ENCODE peak calls at places on chromosome 1, in five cellular contexts. One of them, this sample, is unnamed.

GRCh38 chr1:46489638-46490602 is at the start of gene DMBX1:
- DNase-seq in Calu3: peak
- DNase-seq in spleen: peak
- DNase-seq in CD8-positive, alpha-beta T cell: no peak
- DNase-seq in lower lobe of right lung: no peak
- DNase-seq in this sample: peak

GRCh38 chr1:226436855-226437491 is 29.1 kb upstream of the PARP1 start:
- DNase-seq in Calu3: no peak
- DNase-seq in spleen: peak
- DNase-seq in CD8-positive, alpha-beta T cell: no peak
- DNase-seq in lower lobe of right lung: no peak
- DNase-seq in this sample: no peak

GRCh38 chr1:217968085-217968484 is 317.0 kb upstream of the RRP15 start:
- DNase-seq in Calu3: no peak
- DNase-seq in spleen: no peak
- DNase-seq in CD8-positive, alpha-beta T cell: no peak
- DNase-seq in lower lobe of right lung: no peak
- DNase-seq in this sample: no peak

GRCh38 chr1:189220750-189221149 is 1256.9 kb downstream of the BRINP3 start:
- DNase-seq in Calu3: no peak
- DNase-seq in spleen: no peak
- DNase-seq in CD8-positive, alpha-beta T cell: no peak
- DNase-seq in lower lobe of right lung: no peak
- DNase-seq in this sample: no peak

GRCh38 chr1:63642901-63643300 is 49.7 kb downstream of the PGM1 start:
- DNase-seq in Calu3: no peak
- DNase-seq in spleen: no peak
- DNase-seq in CD8-positive, alpha-beta T cell: no peak
- DNase-seq in lower lobe of right lung: no peak
- DNase-seq in this sample: no peak

GRCh38 chr1:162283657-162284056 is 93.0 kb downstream of the SPATA46 start:
- DNase-seq in Calu3: no peak
- DNase-seq in spleen: no peak
- DNase-seq in CD8-positive, alpha-beta T cell: no peak
- DNase-seq in lower lobe of right lung: no peak
- DNase-seq in this sample: no peak

GRCh38 chr1:205976708-205977107 is 26.5 kb downstream of the RAB7B start:
- DNase-seq in Calu3: no peak
- DNase-seq in spleen: no peak
- DNase-seq in CD8-positive, alpha-beta T cell: no peak
- DNase-seq in lower lobe of right lung: no peak
- DNase-seq in this sample: no peak

GRCh38 chr1:61207416-61207815 is 125.1 kb downstream of the NFIA start:
- DNase-seq in Calu3: no peak
- DNase-seq in spleen: no peak
- DNase-seq in CD8-positive, alpha-beta T cell: no peak
- DNase-seq in lower lobe of right lung: no peak
- DNase-seq in this sample: no peak

GRCh38 chr1:198465201-198466144 is 75.0 kb downstream of the ATP6V1G3 start:
- DNase-seq in Calu3: no peak
- DNase-seq in spleen: no peak
- DNase-seq in CD8-positive, alpha-beta T cell: no peak
- DNase-seq in lower lobe of right lung: no peak
- DNase-seq in this sample: no peak

GRCh38 chr1:26799479-26800133 is 11.9 kb downstream of the PIGV start:
- DNase-seq in Calu3: peak
- DNase-seq in spleen: no peak
- DNase-seq in CD8-positive, alpha-beta T cell: peak
- DNase-seq in lower lobe of right lung: no peak
- DNase-seq in this sample: no peak

GRCh38 chr1:218374972-218375371 is 29.8 kb downstream of the TGFB2 start:
- DNase-seq in Calu3: peak
- DNase-seq in spleen: no peak
- DNase-seq in CD8-positive, alpha-beta T cell: no peak
- DNase-seq in lower lobe of right lung: no peak
- DNase-seq in this sample: no peak

GRCh38 chr1:182604128-182604834 is at the start of gene RGS16:
- DNase-seq in Calu3: peak
- DNase-seq in spleen: peak
- DNase-seq in CD8-positive, alpha-beta T cell: peak
- DNase-seq in lower lobe of right lung: peak
- DNase-seq in this sample: peak

GRCh38 chr1:115330480-115331013 is 7.5 kb downstream of the NGF start:
- DNase-seq in Calu3: no peak
- DNase-seq in spleen: no peak
- DNase-seq in CD8-positive, alpha-beta T cell: no peak
- DNase-seq in lower lobe of right lung: no peak
- DNase-seq in this sample: no peak

GRCh38 chr1:28934676-28935075 is 20.3 kb downstream of the EPB41 start:
- DNase-seq in Calu3: no peak
- DNase-seq in spleen: no peak
- DNase-seq in CD8-positive, alpha-beta T cell: no peak
- DNase-seq in lower lobe of right lung: no peak
- DNase-seq in this sample: no peak

GRCh38 chr1:200488375-200489165 is 78.7 kb upstream of the ZNF281 start:
- DNase-seq in Calu3: peak
- DNase-seq in spleen: no peak
- DNase-seq in CD8-positive, alpha-beta T cell: peak
- DNase-seq in lower lobe of right lung: no peak
- DNase-seq in this sample: peak

GRCh38 chr1:214569357-214570004 is 18.1 kb upstream of the PTPN14 start:
- DNase-seq in Calu3: no peak
- DNase-seq in spleen: no peak
- DNase-seq in CD8-positive, alpha-beta T cell: no peak
- DNase-seq in lower lobe of right lung: no peak
- DNase-seq in this sample: no peak

GRCh38 chr1:223843934-223844333 is 1.8 kb downstream of the TP53BP2 start:
- DNase-seq in Calu3: no peak
- DNase-seq in spleen: no peak
- DNase-seq in CD8-positive, alpha-beta T cell: no peak
- DNase-seq in lower lobe of right lung: no peak
- DNase-seq in this sample: no peak

GRCh38 chr1:84782311-84782771 is 92.1 kb upstream of the SSX2IP start:
- DNase-seq in Calu3: peak
- DNase-seq in spleen: peak
- DNase-seq in CD8-positive, alpha-beta T cell: peak
- DNase-seq in lower lobe of right lung: peak
- DNase-seq in this sample: peak

GRCh38 chr1:228379666-228380065 is 27.0 kb downstream of the TRIM11 start:
- DNase-seq in Calu3: no peak
- DNase-seq in spleen: peak
- DNase-seq in CD8-positive, alpha-beta T cell: no peak
- DNase-seq in lower lobe of right lung: peak
- DNase-seq in this sample: no peak

GRCh38 chr1:228376651-228377631 is 29.7 kb downstream of the TRIM11 start:
- DNase-seq in Calu3: no peak
- DNase-seq in spleen: peak
- DNase-seq in CD8-positive, alpha-beta T cell: no peak
- DNase-seq in lower lobe of right lung: peak
- DNase-seq in this sample: no peak

GRCh38 chr1:228377664-228378452 is 28.8 kb downstream of the TRIM11 start:
- DNase-seq in Calu3: peak
- DNase-seq in spleen: peak
- DNase-seq in CD8-positive, alpha-beta T cell: no peak
- DNase-seq in lower lobe of right lung: peak
- DNase-seq in this sample: no peak

GRCh38 chr1:228379165-228379460 is 27.5 kb downstream of the TRIM11 start:
- DNase-seq in Calu3: no peak
- DNase-seq in spleen: no peak
- DNase-seq in CD8-positive, alpha-beta T cell: no peak
- DNase-seq in lower lobe of right lung: peak
- DNase-seq in this sample: no peak

DNA sequence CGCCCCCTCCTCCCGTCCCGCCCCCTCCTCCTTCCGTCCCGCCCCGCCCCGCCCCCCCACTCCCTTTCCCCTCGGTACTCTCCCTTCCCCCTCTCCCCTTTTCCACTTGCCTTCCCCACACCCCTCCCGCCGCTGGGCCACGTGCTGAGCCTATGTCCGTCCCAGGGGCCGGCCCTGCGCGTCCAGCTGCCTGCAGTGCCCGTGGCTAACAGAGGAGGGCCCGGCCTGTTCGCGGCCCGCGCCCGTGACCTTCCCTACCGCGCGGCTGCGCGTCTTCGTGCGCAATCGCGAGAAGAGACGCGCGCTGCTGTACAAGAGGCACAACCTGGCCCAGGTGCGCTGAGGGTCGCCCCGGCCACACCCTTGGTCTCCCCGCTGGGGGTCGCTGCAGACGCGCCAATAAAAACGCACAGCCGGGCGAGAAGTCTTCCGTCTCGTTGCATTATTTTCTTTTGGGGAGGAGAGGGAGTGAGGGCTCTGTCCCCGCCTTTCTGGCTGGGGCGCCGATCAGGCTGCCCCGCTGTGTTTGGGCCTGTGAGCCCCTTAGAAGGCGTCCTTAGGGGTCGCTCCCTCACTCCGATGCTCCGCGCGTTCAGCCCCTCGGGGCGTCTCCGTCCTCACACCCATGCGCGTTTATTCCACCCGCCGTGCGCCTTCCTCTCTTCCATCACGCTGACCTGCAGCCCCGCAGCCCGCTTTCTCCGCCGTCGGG is 28.0 kb downstream of the TRIM11 start:
- DNase-seq in Calu3: peak
- DNase-seq in spleen: peak
- DNase-seq in CD8-positive, alpha-beta T cell: peak
- DNase-seq in lower lobe of right lung: peak
- DNase-seq in this sample: peak
- TF ChIP-seq CTCF in Calu3: peak
- TF ChIP-seq CTCF in spleen: peak
- TF ChIP-seq CTCF in CD8-positive, alpha-beta T cell: peak
- TF ChIP-seq CTCF in lower lobe of right lung: peak
- TF ChIP-seq CTCF in this sample: peak

GRCh38 chr1:10528066-10529014 is 53.6 kb downstream of the PEX14 start:
- DNase-seq in Calu3: peak
- DNase-seq in spleen: no peak
- DNase-seq in CD8-positive, alpha-beta T cell: no peak
- DNase-seq in lower lobe of right lung: no peak
- DNase-seq in this sample: no peak

GRCh38 chr1:10530756-10531155 is 56.0 kb downstream of the PEX14 start:
- DNase-seq in Calu3: no peak
- DNase-seq in spleen: no peak
- DNase-seq in CD8-positive, alpha-beta T cell: no peak
- DNase-seq in lower lobe of right lung: no peak
- DNase-seq in this sample: peak

GRCh38 chr1:10529772-10530171 is 55.0 kb downstream of the PEX14 start:
- DNase-seq in Calu3: no peak
- DNase-seq in spleen: no peak
- DNase-seq in CD8-positive, alpha-beta T cell: no peak
- DNase-seq in lower lobe of right lung: no peak
- DNase-seq in this sample: no peak

GRCh38 chr1:10529096-10529495 is 54.3 kb downstream of the PEX14 start:
- DNase-seq in Calu3: no peak
- DNase-seq in spleen: no peak
- DNase-seq in CD8-positive, alpha-beta T cell: no peak
- DNase-seq in lower lobe of right lung: no peak
- DNase-seq in this sample: no peak

GRCh38 chr1:10530281-10530740 is 55.6 kb downstream of the PEX14 start:
- DNase-seq in Calu3: no peak
- DNase-seq in spleen: no peak
- DNase-seq in CD8-positive, alpha-beta T cell: no peak
- DNase-seq in lower lobe of right lung: peak
- DNase-seq in this sample: peak
- TF ChIP-seq CTCF in Calu3: no peak
- TF ChIP-seq CTCF in spleen: peak
- TF ChIP-seq CTCF in CD8-positive, alpha-beta T cell: no peak
- TF ChIP-seq CTCF in lower lobe of right lung: peak
- TF ChIP-seq CTCF in this sample: peak

GRCh38 chr1:52706136-52706670 is 8.1 kb upstream of the COA7 start:
- DNase-seq in Calu3: no peak
- DNase-seq in spleen: no peak
- DNase-seq in CD8-positive, alpha-beta T cell: no peak
- DNase-seq in lower lobe of right lung: no peak
- DNase-seq in this sample: no peak

GRCh38 chr1:52713590-52713989 is 12.7 kb upstream of the ZYG11B start:
- DNase-seq in Calu3: no peak
- DNase-seq in spleen: no peak
- DNase-seq in CD8-positive, alpha-beta T cell: no peak
- DNase-seq in lower lobe of right lung: no peak
- DNase-seq in this sample: no peak

GRCh38 chr1:52707927-52708655 is 9.9 kb upstream of the COA7 start:
- DNase-seq in Calu3: no peak
- DNase-seq in spleen: peak
- DNase-seq in CD8-positive, alpha-beta T cell: no peak
- DNase-seq in lower lobe of right lung: peak
- DNase-seq in this sample: no peak

GRCh38 chr1:52706941-52707926 is 9.1 kb upstream of the COA7 start:
- DNase-seq in Calu3: no peak
- DNase-seq in spleen: no peak
- DNase-seq in CD8-positive, alpha-beta T cell: no peak
- DNase-seq in lower lobe of right lung: no peak
- DNase-seq in this sample: no peak

DNA sequence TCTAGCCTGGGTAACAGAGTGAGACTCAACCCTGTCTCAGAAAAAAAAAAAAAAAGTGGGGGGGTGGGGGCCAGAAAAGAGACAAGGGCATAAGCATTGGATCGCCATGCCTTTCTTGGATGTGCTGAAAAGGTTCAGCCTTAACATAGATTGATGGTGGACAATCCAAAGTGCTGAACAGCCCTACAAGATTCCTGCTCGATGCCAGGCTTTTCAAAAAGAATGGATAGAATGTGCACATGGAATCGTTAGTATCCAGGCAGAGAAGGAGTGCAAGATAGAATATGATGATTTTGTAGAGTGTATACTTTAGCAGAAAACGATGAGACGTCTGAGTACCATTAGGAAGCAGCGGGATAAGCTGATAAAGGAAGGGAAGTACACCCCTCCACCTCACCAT is 10.9 kb upstream of the COA7 start:
- DNase-seq in Calu3: no peak
- DNase-seq in spleen: no peak
- DNase-seq in CD8-positive, alpha-beta T cell: no peak
- DNase-seq in lower lobe of right lung: no peak
- DNase-seq in this sample: no peak
- TF ChIP-seq CTCF in Calu3: no peak
- TF ChIP-seq CTCF in spleen: no peak
- TF ChIP-seq CTCF in CD8-positive, alpha-beta T cell: no peak
- TF ChIP-seq CTCF in lower lobe of right lung: no peak
- TF ChIP-seq CTCF in this sample: no peak

DNA sequence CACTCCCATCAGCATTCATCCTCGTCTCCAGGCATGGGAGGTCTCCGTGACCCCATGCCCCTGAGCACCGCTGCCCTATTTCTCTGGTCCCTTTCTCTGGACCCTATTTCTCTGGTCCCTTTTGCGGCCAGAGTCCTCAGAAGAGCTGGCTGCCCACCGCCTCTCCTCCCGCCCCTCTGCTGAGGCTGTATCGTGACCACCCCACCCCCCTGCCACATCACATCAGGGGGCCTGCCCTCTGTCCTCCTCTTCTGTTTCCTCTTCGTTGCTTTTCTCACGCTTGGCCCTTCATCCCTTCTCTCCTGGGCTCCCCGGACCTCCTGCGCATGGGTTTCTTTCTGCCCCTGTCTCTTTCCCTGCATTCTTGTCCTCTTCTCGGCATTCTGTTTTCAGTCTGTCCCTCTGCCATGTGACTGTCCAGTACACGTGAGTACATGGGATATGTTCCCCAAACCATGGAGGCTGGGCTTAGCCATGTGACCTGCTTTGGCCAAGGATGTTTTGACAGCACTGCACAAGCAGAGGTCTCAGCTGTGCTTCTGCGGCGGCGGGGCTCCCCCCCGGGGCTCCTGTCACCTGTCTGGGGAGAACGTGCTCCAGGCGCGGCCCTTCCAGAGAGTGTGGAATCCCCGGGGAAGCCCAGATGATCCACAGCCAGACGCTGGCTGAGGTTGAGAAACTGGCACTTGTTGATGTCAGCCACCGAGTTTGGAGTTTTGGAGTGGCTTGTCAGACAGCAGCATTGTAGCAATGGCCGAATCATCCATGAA is 54.5 kb upstream of the C1orf174 start:
- DNase-seq in Calu3: no peak
- DNase-seq in spleen: no peak
- DNase-seq in CD8-positive, alpha-beta T cell: no peak
- DNase-seq in lower lobe of right lung: no peak
- DNase-seq in this sample: no peak
- TF ChIP-seq CTCF in Calu3: no peak
- TF ChIP-seq CTCF in spleen: no peak
- TF ChIP-seq CTCF in CD8-positive, alpha-beta T cell: no peak
- TF ChIP-seq CTCF in lower lobe of right lung: no peak
- TF ChIP-seq CTCF in this sample: no peak